ENCODE peak calls at places on chromosome 5, in six cellular contexts. N is GM20000, K is Peyer's patch, A is heart left ventricle, L is keratinocyte, D is nephron progenitor cell. M is an unnamed sample.

GRCh38 chr5:116075117-116075910 is 9.5 kb upstream of the COMMD10 start:
- DNase-seq in N (no peak), K (no peak), A (no peak), L (no peak), D (no peak), M (peak; percentile 48)

GRCh38 chr5:167814828-167815227 is 476.6 kb upstream of the WWC1 start:
- DNase-seq in N (no peak), K (no peak), A (no peak), L (peak; percentile 90), D (no peak), M (no peak)

GRCh38 chr5:78647838-78648358 is 674 bp downstream of the LHFPL2 start:
- DNase-seq in N (peak; percentile 66), K (peak; percentile 70), A (peak; percentile 84), L (no peak), D (no peak), M (no peak)

GRCh38 chr5:82332064-82332855 is 54.1 kb upstream of the RPS23 start:
- DNase-seq in N (no peak), K (no peak), A (no peak), L (no peak), D (no peak), M (no peak)

GRCh38 chr5:154274828-154275185 is 84.3 kb downstream of the GALNT10 start:
- DNase-seq in N (no peak), K (no peak), A (no peak), L (peak; percentile 28), D (no peak), M (no peak)

GRCh38 chr5:180126716-180127681 is 55.4 kb upstream of the RNF130 start:
- DNase-seq in N (peak; percentile 80), K (peak; percentile 29), A (peak; percentile 64), L (no peak), D (peak; percentile 69), M (peak; percentile 45)

GRCh38 chr5:120055858-120056257 is 408.2 kb upstream of the PRR16 start:
- DNase-seq in N (peak; percentile 2), K (no peak), A (no peak), L (no peak), D (no peak), M (no peak)

GRCh38 chr5:156402387-156402921 is 75.5 kb downstream of the SGCD start:
- DNase-seq in N (peak; percentile 78), K (peak; percentile 85), A (no peak), L (no peak), D (peak; percentile 52), M (peak; percentile 67)

GRCh38 chr5:149114403-149115312 is 26.6 kb upstream of the ABLIM3 start:
- DNase-seq in N (peak; percentile 30), K (peak; percentile 74), A (peak; percentile 55), L (no peak), D (peak; percentile 56), M (peak; percentile 58)

GRCh38 chr5:137470111-137470920 is 28.8 kb downstream of the SPOCK1 start:
- DNase-seq in N (no peak), K (no peak), A (no peak), L (no peak), D (no peak), M (no peak)

GRCh38 chr5:95543017-95543705 is 11.6 kb downstream of the SKIC3 start:
- DNase-seq in N (no peak), K (no peak), A (no peak), L (no peak), D (no peak), M (no peak)

GRCh38 chr5:175657593-175658271 is at the start of gene HRH2:
- DNase-seq in N (no peak), K (peak; percentile 75), A (peak; percentile 72), L (no peak), D (peak; percentile 60), M (peak; percentile 75)

GRCh38 chr5:32108167-32108566 is 66.0 kb downstream of the GOLPH3 start:
- DNase-seq in N (no peak), K (no peak), A (no peak), L (no peak), D (no peak), M (no peak)

GRCh38 chr5:135850231-135850630 is 15.8 kb downstream of the SLC25A48 start:
- DNase-seq in N (no peak), K (peak; percentile 28), A (no peak), L (no peak), D (no peak), M (no peak)

GRCh38 chr5:127928053-127928452 is 155.5 kb upstream of the SLC12A2 start:
- DNase-seq in N (no peak), K (no peak), A (no peak), L (no peak), D (no peak), M (no peak)

GRCh38 chr5:96088676-96089075 is 127.0 kb upstream of the ELL2 start:
- DNase-seq in N (no peak), K (no peak), A (no peak), L (no peak), D (no peak), M (no peak)

GRCh38 chr5:10539685-10539998 is 24.2 kb upstream of the ANKRD33B start:
- DNase-seq in N (no peak), K (no peak), A (no peak), L (no peak), D (no peak), M (no peak)

GRCh38 chr5:105947461-105947860 is 1723.3 kb downstream of the EFNA5 start:
- DNase-seq in N (no peak), K (no peak), A (no peak), L (no peak), D (no peak), M (no peak)

GRCh38 chr5:131296213-131296672 is 32.4 kb downstream of the CDC42SE2 start:
- DNase-seq in N (no peak), K (no peak), A (no peak), L (no peak), D (no peak), M (no peak)

GRCh38 chr5:149962040-149962439 is 1.5 kb downstream of the SLC26A2 start:
- DNase-seq in N (no peak), K (no peak), A (no peak), L (no peak), D (no peak), M (peak; percentile 12)

GRCh38 chr5:145495741-145496140 is 339.4 kb downstream of the PRELID2 start:
- DNase-seq in N (no peak), K (peak; percentile 77), A (no peak), L (peak; percentile 49), D (no peak), M (peak; percentile 7)

GRCh38 chr5:102666164-102666951 is 88.7 kb upstream of the PAM start:
- DNase-seq in N (no peak), K (no peak), A (no peak), L (no peak), D (no peak), M (no peak)

GRCh38 chr5:141345327-141345726 is 1.7 kb downstream of the PCDHGA3 start:
- DNase-seq in N (no peak), K (no peak), A (no peak), L (no peak), D (no peak), M (no peak)

GRCh38 chr5:141338538-141339306 is at the start of gene PCDHGA2:
- DNase-seq in N (peak; percentile 72), K (no peak), A (no peak), L (no peak), D (no peak), M (peak; percentile 37)

GRCh38 chr5:141342773-141343172 is 856 bp upstream of the PCDHGA3 start:
- DNase-seq in N (no peak), K (no peak), A (no peak), L (no peak), D (no peak), M (no peak)

GRCh38 chr5:141343953-141344463 is 379 bp downstream of the PCDHGA3 start:
- DNase-seq in N (no peak), K (no peak), A (no peak), L (no peak), D (no peak), M (no peak)

GRCh38 chr5:141343242-141343952 is at the start of gene PCDHGA3:
- DNase-seq in N (peak; percentile 69), K (no peak), A (no peak), L (no peak), D (no peak), M (peak; percentile 45)
- TF ChIP-seq CTCF in N (peak; percentile 3), K (no peak), A (peak; percentile 60), L (peak; percentile 43), D (no peak), M (peak; percentile 43)

GRCh38 chr5:59445741-59446140 is 447.8 kb downstream of the PDE4D start:
- DNase-seq in N (no peak), K (no peak), A (no peak), L (no peak), D (no peak), M (no peak)

DNA sequence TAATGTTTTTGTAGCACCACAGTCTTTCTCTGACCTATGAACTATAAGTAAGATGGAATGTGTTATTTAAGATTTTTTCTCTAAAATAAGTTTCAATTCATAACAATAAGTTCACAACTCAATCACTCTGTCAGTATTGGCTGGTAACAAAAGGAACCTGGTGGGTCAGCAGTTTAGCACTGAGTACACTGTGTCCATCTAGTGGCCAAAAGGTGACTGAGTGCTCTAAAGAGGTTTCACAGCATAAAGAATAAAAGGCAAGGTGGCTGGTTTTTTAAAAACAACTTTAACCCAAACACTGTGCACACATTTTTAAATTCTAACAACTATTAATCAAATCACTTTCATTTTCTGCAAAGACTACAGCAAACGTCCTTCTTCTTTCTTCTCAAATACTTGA is 443.3 kb downstream of the PDE4D start:
- DNase-seq in N (no peak), K (no peak), A (no peak), L (no peak), D (no peak), M (no peak)
- TF ChIP-seq CTCF in N (no peak), K (no peak), A (no peak), L (no peak), D (no peak), M (no peak)

DNA sequence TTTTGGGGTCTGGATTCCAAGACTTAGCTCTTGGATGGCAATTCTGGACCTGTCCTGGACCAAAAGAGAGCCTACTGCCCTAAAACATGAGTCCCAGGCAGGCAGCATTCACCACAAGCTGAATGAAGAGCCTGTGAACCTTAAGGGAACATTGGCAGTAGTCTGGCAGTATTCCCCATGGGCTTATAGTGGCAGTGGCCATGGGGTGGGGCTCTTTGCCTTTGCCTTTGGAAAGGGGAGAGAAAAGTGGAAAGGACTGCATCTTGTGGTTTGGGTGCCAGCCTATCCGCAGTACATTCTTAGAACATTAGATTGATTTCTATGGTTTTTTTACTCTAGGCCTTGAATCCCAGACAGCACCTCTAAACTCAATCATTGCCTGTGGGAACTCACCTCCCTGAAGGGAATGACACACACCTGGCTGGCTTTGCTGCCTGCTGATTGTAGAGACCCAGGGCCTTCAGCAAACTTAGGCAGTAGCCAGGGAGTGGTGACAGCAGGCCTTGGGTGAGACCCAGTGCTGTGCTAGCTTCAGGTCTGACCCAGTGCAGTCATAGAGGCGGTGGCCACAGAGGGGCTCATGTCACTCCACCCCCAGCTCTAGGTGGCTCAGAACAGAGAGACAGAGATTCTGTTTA is 216.3 kb downstream of the CETN3 start:
- DNase-seq in N (no peak), K (no peak), A (no peak), L (no peak), D (no peak), M (no peak)
- TF ChIP-seq CTCF in N (no peak), K (no peak), A (no peak), L (no peak), D (no peak), M (no peak)

DNA sequence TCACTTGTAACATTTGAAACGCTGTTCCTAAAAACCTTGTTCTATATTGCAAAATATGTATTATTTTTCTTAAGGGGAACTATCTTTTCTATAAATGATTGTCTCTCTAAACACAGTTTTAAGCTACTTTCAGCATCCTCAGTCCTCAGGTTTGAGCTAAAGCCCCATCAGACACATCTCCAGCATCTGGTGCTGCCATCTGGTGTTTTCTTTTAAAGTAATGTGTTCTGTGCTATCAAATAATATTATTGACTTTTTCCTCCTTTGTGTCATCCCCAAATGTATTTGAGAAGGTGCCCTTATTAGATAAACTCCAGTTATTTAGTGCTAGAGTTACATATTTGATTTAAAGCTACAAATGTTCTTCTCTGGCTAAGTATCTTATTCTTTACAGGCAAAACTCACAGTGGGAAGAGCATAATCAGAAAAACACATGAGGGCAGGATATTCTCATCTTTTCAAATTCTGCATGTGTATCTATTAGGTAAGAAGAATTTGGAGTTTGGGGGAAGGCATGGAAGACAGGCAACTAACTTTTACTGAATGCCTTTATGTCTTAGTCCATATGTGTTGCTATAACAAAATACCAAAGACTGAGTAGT is 27.5 kb downstream of the ZNF474 start:
- DNase-seq in N (no peak), K (no peak), A (no peak), L (no peak), D (no peak), M (no peak)
- TF ChIP-seq CTCF in N (no peak), K (no peak), A (no peak), L (peak; percentile 35), D (peak; percentile 35), M (peak; percentile 24)